ENCODE peak calls at places on chromosomes 4 and X, in seven cellular contexts. One of them, this sample, is unnamed.

GRCh38 chrX:123475068-123475724 is 257.7 kb downstream of the THOC2 start:
- DNase-seq in CD8-positive, alpha-beta memory T cell: no peak
- DNase-seq in GM23248: peak; percentile 61
- DNase-seq in mesendoderm: peak; percentile 11
- DNase-seq in thoracic aorta: no peak
- DNase-seq in upper lobe of right lung: no peak
- DNase-seq in lower lobe of right lung: no peak
- DNase-seq in this sample: peak; percentile 2

GRCh38 chr4:98658287-98659105 is at the start of gene TSPAN5:
- DNase-seq in upper lobe of right lung: peak; percentile 89
- DNase-seq in thoracic aorta: no peak
- DNase-seq in mesendoderm: peak; percentile 84
- DNase-seq in CD8-positive, alpha-beta memory T cell: peak; percentile 73
- DNase-seq in lower lobe of right lung: peak; percentile 82
- DNase-seq in GM23248: peak; percentile 94
- DNase-seq in this sample: no peak

GRCh38 chr4:54230479-54231418 is 1.7 kb downstream of the PDGFRA start:
- DNase-seq in upper lobe of right lung: no peak
- DNase-seq in mesendoderm: peak; percentile 47
- DNase-seq in thoracic aorta: no peak
- DNase-seq in lower lobe of right lung: peak; percentile 45
- DNase-seq in GM23248: peak; percentile 78
- DNase-seq in CD8-positive, alpha-beta memory T cell: no peak
- DNase-seq in this sample: no peak

GRCh38 chr4:158176108-158176507 is 3.3 kb upstream of the GASK1B start:
- DNase-seq in CD8-positive, alpha-beta memory T cell: no peak
- DNase-seq in lower lobe of right lung: peak; percentile 74
- DNase-seq in mesendoderm: peak; percentile 23
- DNase-seq in thoracic aorta: peak; percentile 37
- DNase-seq in GM23248: peak; percentile 76
- DNase-seq in upper lobe of right lung: peak; percentile 80
- DNase-seq in this sample: peak; percentile 31

GRCh38 chrX:21723097-21723496 is 34.8 kb downstream of the SMPX start:
- DNase-seq in upper lobe of right lung: no peak
- DNase-seq in lower lobe of right lung: no peak
- DNase-seq in CD8-positive, alpha-beta memory T cell: no peak
- DNase-seq in thoracic aorta: no peak
- DNase-seq in GM23248: peak; percentile 46
- DNase-seq in mesendoderm: peak; percentile 34
- DNase-seq in this sample: no peak

GRCh38 chr4:6137747-6138135 is 62.6 kb downstream of the JAKMIP1 start:
- DNase-seq in GM23248: no peak
- DNase-seq in thoracic aorta: no peak
- DNase-seq in CD8-positive, alpha-beta memory T cell: no peak
- DNase-seq in upper lobe of right lung: no peak
- DNase-seq in lower lobe of right lung: no peak
- DNase-seq in mesendoderm: no peak
- DNase-seq in this sample: no peak

GRCh38 chr4:123701046-123701445 is 304.5 kb downstream of the SPRY1 start:
- DNase-seq in mesendoderm: no peak
- DNase-seq in lower lobe of right lung: no peak
- DNase-seq in upper lobe of right lung: no peak
- DNase-seq in thoracic aorta: no peak
- DNase-seq in CD8-positive, alpha-beta memory T cell: no peak
- DNase-seq in GM23248: peak; percentile 55
- DNase-seq in this sample: no peak

GRCh38 chrX:39969099-39969825 is 128.5 kb downstream of the BCOR start:
- DNase-seq in thoracic aorta: no peak
- DNase-seq in mesendoderm: peak; percentile 78
- DNase-seq in lower lobe of right lung: no peak
- DNase-seq in CD8-positive, alpha-beta memory T cell: peak; percentile 33
- DNase-seq in GM23248: no peak
- DNase-seq in upper lobe of right lung: no peak
- DNase-seq in this sample: no peak

GRCh38 chrX:80808854-80809493 is 703 bp downstream of the BRWD3 start:
- DNase-seq in CD8-positive, alpha-beta memory T cell: peak; percentile 59
- DNase-seq in upper lobe of right lung: peak; percentile 62
- DNase-seq in GM23248: peak; percentile 46
- DNase-seq in mesendoderm: peak; percentile 53
- DNase-seq in thoracic aorta: no peak
- DNase-seq in lower lobe of right lung: no peak
- DNase-seq in this sample: peak; percentile 23

GRCh38 chr4:163191999-163192398 is 25.3 kb upstream of the NAF1 start:
- DNase-seq in mesendoderm: peak; percentile 49
- DNase-seq in lower lobe of right lung: no peak
- DNase-seq in GM23248: peak; percentile 45
- DNase-seq in upper lobe of right lung: no peak
- DNase-seq in thoracic aorta: no peak
- DNase-seq in CD8-positive, alpha-beta memory T cell: no peak
- DNase-seq in this sample: no peak

GRCh38 chr4:65670331-65671031 is at the start of gene EPHA5:
- DNase-seq in lower lobe of right lung: peak; percentile 57
- DNase-seq in mesendoderm: peak; percentile 93
- DNase-seq in thoracic aorta: no peak
- DNase-seq in GM23248: peak; percentile 68
- DNase-seq in CD8-positive, alpha-beta memory T cell: no peak
- DNase-seq in upper lobe of right lung: peak; percentile 72
- DNase-seq in this sample: peak; percentile 40

GRCh38 chr4:117560329-117560728 is 474.0 kb upstream of the NDST3 start:
- DNase-seq in CD8-positive, alpha-beta memory T cell: no peak
- DNase-seq in lower lobe of right lung: no peak
- DNase-seq in mesendoderm: no peak
- DNase-seq in thoracic aorta: no peak
- DNase-seq in upper lobe of right lung: no peak
- DNase-seq in GM23248: no peak
- DNase-seq in this sample: no peak

GRCh38 chr4:58761563-58761962 is 1651.4 kb upstream of the IGFBP7 start:
- DNase-seq in mesendoderm: no peak
- DNase-seq in thoracic aorta: no peak
- DNase-seq in CD8-positive, alpha-beta memory T cell: no peak
- DNase-seq in upper lobe of right lung: no peak
- DNase-seq in lower lobe of right lung: no peak
- DNase-seq in GM23248: no peak
- DNase-seq in this sample: no peak

GRCh38 chrX:33188286-33188685 is 23.1 kb downstream of the DMD start:
- DNase-seq in mesendoderm: peak; percentile 42
- DNase-seq in GM23248: no peak
- DNase-seq in upper lobe of right lung: no peak
- DNase-seq in thoracic aorta: no peak
- DNase-seq in CD8-positive, alpha-beta memory T cell: no peak
- DNase-seq in lower lobe of right lung: no peak
- DNase-seq in this sample: no peak

GRCh38 chr4:55613621-55614020 is 21.6 kb upstream of the PDCL2 start:
- DNase-seq in mesendoderm: peak; percentile 21
- DNase-seq in upper lobe of right lung: no peak
- DNase-seq in lower lobe of right lung: no peak
- DNase-seq in thoracic aorta: no peak
- DNase-seq in CD8-positive, alpha-beta memory T cell: no peak
- DNase-seq in GM23248: no peak
- DNase-seq in this sample: no peak

GRCh38 chr4:121252224-121252806 is 88.2 kb upstream of the TNIP3 start:
- DNase-seq in CD8-positive, alpha-beta memory T cell: peak; percentile 36
- DNase-seq in lower lobe of right lung: peak; percentile 60
- DNase-seq in GM23248: peak; percentile 76
- DNase-seq in upper lobe of right lung: peak; percentile 70
- DNase-seq in mesendoderm: peak; percentile 86
- DNase-seq in thoracic aorta: no peak
- DNase-seq in this sample: peak; percentile 42

GRCh38 chr4:105992641-105993305 is 97.5 kb downstream of the NPNT start:
- DNase-seq in CD8-positive, alpha-beta memory T cell: no peak
- DNase-seq in GM23248: peak; percentile 12
- DNase-seq in upper lobe of right lung: no peak
- DNase-seq in thoracic aorta: no peak
- DNase-seq in mesendoderm: no peak
- DNase-seq in lower lobe of right lung: no peak
- DNase-seq in this sample: peak; percentile 37

GRCh38 chr4:105996845-105997244 is 101.6 kb downstream of the NPNT start:
- DNase-seq in GM23248: no peak
- DNase-seq in CD8-positive, alpha-beta memory T cell: no peak
- DNase-seq in lower lobe of right lung: no peak
- DNase-seq in thoracic aorta: no peak
- DNase-seq in upper lobe of right lung: no peak
- DNase-seq in mesendoderm: no peak
- DNase-seq in this sample: no peak

GRCh38 chr4:105994841-105995240 is 99.6 kb downstream of the NPNT start:
- DNase-seq in lower lobe of right lung: no peak
- DNase-seq in upper lobe of right lung: no peak
- DNase-seq in thoracic aorta: no peak
- DNase-seq in CD8-positive, alpha-beta memory T cell: no peak
- DNase-seq in mesendoderm: no peak
- DNase-seq in GM23248: no peak
- DNase-seq in this sample: no peak

GRCh38 chr4:105991726-105992125 is 96.5 kb downstream of the NPNT start:
- DNase-seq in CD8-positive, alpha-beta memory T cell: no peak
- DNase-seq in GM23248: no peak
- DNase-seq in upper lobe of right lung: no peak
- DNase-seq in thoracic aorta: no peak
- DNase-seq in lower lobe of right lung: no peak
- DNase-seq in mesendoderm: no peak
- DNase-seq in this sample: no peak

DNA sequence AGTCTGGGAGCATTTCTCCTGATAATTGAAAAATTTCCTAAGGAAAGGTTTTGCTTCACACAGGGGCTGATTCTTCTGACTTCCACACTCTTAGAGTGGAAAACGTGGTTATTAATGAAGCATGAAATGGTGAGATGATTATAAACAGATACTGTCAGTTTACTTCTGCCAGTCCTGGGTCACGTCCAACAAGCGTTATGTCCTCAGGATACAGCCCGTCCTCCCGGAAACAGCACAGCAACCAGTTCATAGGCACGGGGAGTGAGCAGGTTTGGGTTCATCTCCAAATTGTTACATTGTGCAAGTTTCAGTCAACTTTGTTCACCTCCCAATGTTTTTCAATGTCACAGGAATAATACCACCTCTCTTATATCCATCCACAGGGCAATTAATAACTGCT is 98.8 kb downstream of the NPNT start:
- DNase-seq in thoracic aorta: no peak
- DNase-seq in mesendoderm: no peak
- DNase-seq in lower lobe of right lung: no peak
- DNase-seq in upper lobe of right lung: no peak
- DNase-seq in GM23248: no peak
- DNase-seq in CD8-positive, alpha-beta memory T cell: no peak
- DNase-seq in this sample: no peak
- H3K27ac ChIP-seq in thoracic aorta: no peak overlapping the region
- H3K27ac ChIP-seq in mesendoderm: no peak overlapping the region
- H3K27ac ChIP-seq in lower lobe of right lung: no peak overlapping the region
- H3K27ac ChIP-seq in upper lobe of right lung: no peak overlapping the region
- H3K27ac ChIP-seq in GM23248: no peak overlapping the region
- H3K27ac ChIP-seq in CD8-positive, alpha-beta memory T cell: no peak overlapping the region
- H3K27ac ChIP-seq in this sample: no peak overlapping the region

GRCh38 chrX:97628807-97629596 is 745.3 kb downstream of the RPA4 start:
- DNase-seq in thoracic aorta: no peak
- DNase-seq in GM23248: no peak
- DNase-seq in mesendoderm: no peak
- DNase-seq in CD8-positive, alpha-beta memory T cell: no peak
- DNase-seq in upper lobe of right lung: no peak
- DNase-seq in lower lobe of right lung: no peak
- DNase-seq in this sample: no peak
- H3K27ac ChIP-seq in thoracic aorta: no peak overlapping the region
- H3K27ac ChIP-seq in GM23248: no peak overlapping the region
- H3K27ac ChIP-seq in mesendoderm: no peak overlapping the region
- H3K27ac ChIP-seq in CD8-positive, alpha-beta memory T cell: no peak overlapping the region
- H3K27ac ChIP-seq in upper lobe of right lung: no peak overlapping the region
- H3K27ac ChIP-seq in lower lobe of right lung: no peak overlapping the region
- H3K27ac ChIP-seq in this sample: no peak overlapping the region

DNA sequence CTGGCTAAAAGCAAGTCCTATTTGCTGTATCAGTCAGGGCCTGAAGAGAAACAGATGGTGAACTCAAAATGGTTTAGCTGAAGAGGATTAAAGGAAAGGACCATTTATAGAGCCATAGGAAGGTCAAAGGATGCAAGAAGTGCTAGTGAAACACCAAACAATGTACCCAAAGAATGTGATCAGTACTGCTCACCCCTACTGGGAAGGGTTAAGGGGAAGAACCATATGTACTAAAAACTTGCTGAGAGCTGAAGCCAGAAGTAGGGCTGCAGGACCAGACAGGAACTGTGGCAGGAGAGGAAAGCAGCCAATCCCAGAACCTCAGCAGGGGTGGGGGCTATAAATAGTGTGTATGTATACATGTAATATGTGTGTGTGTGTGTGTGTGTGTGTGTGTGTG is 479.3 kb downstream of the INPP4B start:
- DNase-seq in upper lobe of right lung: no peak
- DNase-seq in lower lobe of right lung: no peak
- DNase-seq in GM23248: no peak
- DNase-seq in thoracic aorta: no peak
- DNase-seq in CD8-positive, alpha-beta memory T cell: no peak
- DNase-seq in mesendoderm: peak; percentile 13
- DNase-seq in this sample: no peak
- H3K27ac ChIP-seq in upper lobe of right lung: no peak overlapping the region
- H3K27ac ChIP-seq in lower lobe of right lung: no peak overlapping the region
- H3K27ac ChIP-seq in GM23248: no peak overlapping the region
- H3K27ac ChIP-seq in thoracic aorta: no peak overlapping the region
- H3K27ac ChIP-seq in CD8-positive, alpha-beta memory T cell: no peak overlapping the region
- H3K27ac ChIP-seq in mesendoderm: no peak overlapping the region
- H3K27ac ChIP-seq in this sample: no peak overlapping the region

DNA sequence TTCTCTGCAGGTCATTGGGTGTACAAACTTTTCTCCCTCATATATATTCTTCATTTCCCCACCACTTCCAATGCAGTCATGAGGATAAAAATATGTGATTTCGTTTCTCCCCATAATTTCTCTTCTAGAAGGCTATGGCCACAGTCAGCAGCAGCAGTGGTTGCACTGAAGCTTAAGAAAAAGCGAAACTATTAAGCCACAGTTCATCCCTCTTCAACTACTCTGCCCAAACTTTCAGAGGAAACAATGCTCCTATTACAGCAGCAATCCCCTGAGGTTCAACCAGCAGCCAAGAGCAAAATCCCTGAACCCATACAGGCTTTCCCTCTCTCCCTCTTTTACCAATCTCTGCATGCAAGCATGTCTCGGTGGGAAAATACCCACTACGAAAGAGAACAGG is 298.6 kb downstream of the DHX15 start:
- DNase-seq in upper lobe of right lung: no peak
- DNase-seq in GM23248: no peak
- DNase-seq in lower lobe of right lung: no peak
- DNase-seq in CD8-positive, alpha-beta memory T cell: no peak
- DNase-seq in mesendoderm: no peak
- DNase-seq in thoracic aorta: no peak
- DNase-seq in this sample: no peak
- H3K27ac ChIP-seq in upper lobe of right lung: no peak overlapping the region
- H3K27ac ChIP-seq in GM23248: no peak overlapping the region
- H3K27ac ChIP-seq in lower lobe of right lung: no peak overlapping the region
- H3K27ac ChIP-seq in CD8-positive, alpha-beta memory T cell: no peak overlapping the region
- H3K27ac ChIP-seq in mesendoderm: no peak overlapping the region
- H3K27ac ChIP-seq in thoracic aorta: no peak overlapping the region
- H3K27ac ChIP-seq in this sample: no peak overlapping the region

DNA sequence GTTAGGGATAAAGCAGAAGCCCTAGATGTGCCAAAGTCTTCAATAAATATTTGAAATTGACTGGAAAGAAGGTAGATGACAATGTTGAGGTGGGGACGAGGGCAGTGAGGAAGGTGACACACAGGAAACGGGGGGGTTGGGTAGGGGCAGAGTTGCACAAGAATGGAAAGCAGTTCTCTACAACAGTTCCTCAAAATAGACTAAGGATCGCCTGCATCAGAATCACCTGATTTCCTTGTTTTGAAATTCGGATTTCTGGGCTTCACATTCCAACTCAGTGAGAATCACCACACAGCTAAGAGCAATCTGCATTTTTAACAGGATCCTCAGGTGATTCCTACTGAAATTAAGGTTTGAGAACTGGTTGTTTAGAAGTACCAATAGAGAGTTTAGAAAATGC is 70.6 kb downstream of the ARFIP1 start:
- DNase-seq in CD8-positive, alpha-beta memory T cell: no peak
- DNase-seq in upper lobe of right lung: peak; percentile 72
- DNase-seq in mesendoderm: peak; percentile 92
- DNase-seq in thoracic aorta: no peak
- DNase-seq in GM23248: peak; percentile 50
- DNase-seq in lower lobe of right lung: peak; percentile 66
- DNase-seq in this sample: peak; percentile 76
- H3K27ac ChIP-seq in CD8-positive, alpha-beta memory T cell: no peak overlapping the region
- H3K27ac ChIP-seq in upper lobe of right lung: peak overlapping the region; percentile 33
- H3K27ac ChIP-seq in mesendoderm: peak overlapping the region; percentile 75
- H3K27ac ChIP-seq in thoracic aorta: no peak overlapping the region
- H3K27ac ChIP-seq in GM23248: no peak overlapping the region
- H3K27ac ChIP-seq in lower lobe of right lung: peak overlapping the region; percentile 26
- H3K27ac ChIP-seq in this sample: peak overlapping the region; percentile 13